ENCODE peak calls at places on chromosomes 13 and 19, in nine cellular contexts. O is tibial nerve, D is psoas muscle, Q is omental fat pad, K is K562, U is uterus, X is mammary epithelial cell, A is RWPE1, Y is brain microvascular endothelial cell. I is an unnamed sample.

GRCh38 chr13:91546865-91547264 is 148.4 kb downstream of the GPC5 start:
- DNase-seq in X (no peak), U (no peak), Y (no peak), D (no peak), K (no peak), A (no peak), Q (no peak), O (no peak), I (no peak)

GRCh38 chr13:33763021-33763420 is 54.9 kb upstream of the RFC3 start:
- DNase-seq in D (no peak), U (no peak), K (no peak), O (no peak), X (no peak), Q (no peak), Y (no peak), A (no peak), I (no peak)

GRCh38 chr13:37617162-37617561 is 18.6 kb upstream of the POSTN start:
- DNase-seq in Q (no peak), K (no peak), O (no peak), D (no peak), Y (peak; percentile 90), A (no peak), U (no peak), X (peak; percentile 24), I (no peak)

GRCh38 chr13:113186061-113186900 is 22.2 kb downstream of the PCID2 start:
- DNase-seq in X (no peak), U (no peak), Y (peak; percentile 31), O (no peak), Q (no peak), K (no peak), A (no peak), D (no peak), I (no peak)

GRCh38 chr19:38455031-38455430 is 21.5 kb downstream of the RYR1 start:
- DNase-seq in Q (no peak), X (no peak), K (no peak), Y (peak; percentile 1), A (no peak), U (no peak), D (no peak), O (no peak), I (no peak)

GRCh38 chr13:21395953-21396352 is 63.1 kb downstream of the ZDHHC20 start:
- DNase-seq in U (no peak), Y (no peak), A (no peak), O (no peak), Q (no peak), K (no peak), D (no peak), X (no peak), I (no peak)

GRCh38 chr13:76852991-76853390 is 33.2 kb downstream of the KCTD12 start:
- DNase-seq in U (peak; percentile 16), X (peak; percentile 92), A (peak; percentile 51), K (no peak), Q (no peak), O (no peak), D (no peak), Y (peak; percentile 14), I (no peak)

GRCh38 chr19:34241513-34242337 is 12.6 kb upstream of the GARRE1 start:
- DNase-seq in X (no peak), K (no peak), Y (no peak), A (no peak), O (no peak), U (no peak), D (peak; percentile 57), Q (no peak), I (no peak)

GRCh38 chr19:17107546-17108452 is 32.2 kb downstream of the MYO9B start:
- DNase-seq in O (peak; percentile 51), D (peak; percentile 92), K (no peak), Y (peak; percentile 95), X (peak; percentile 98), A (peak; percentile 99), Q (peak; percentile 86), U (peak; percentile 95), I (peak; percentile 89)

GRCh38 chr13:44368062-44368591 is 5.5 kb upstream of the SERP2 start:
- DNase-seq in O (no peak), X (no peak), A (no peak), Q (no peak), D (no peak), U (no peak), K (peak; percentile 22), Y (no peak), I (no peak)

GRCh38 chr13:81017525-81018152 is 676.7 kb upstream of the SPRY2 start:
- DNase-seq in A (peak; percentile 26), U (no peak), K (peak; percentile 6), X (peak; percentile 12), D (no peak), Y (no peak), Q (no peak), O (no peak), I (no peak)

GRCh38 chr13:51832471-51833152 is 12.4 kb downstream of the TMEM272 start:
- DNase-seq in D (no peak), K (no peak), Y (no peak), X (no peak), U (no peak), Q (no peak), A (no peak), O (peak; percentile 39), I (no peak)

GRCh38 chr13:35923347-35923746 is 207.8 kb downstream of the DCLK1 start:
- DNase-seq in Q (no peak), X (peak; percentile 45), K (no peak), Y (peak; percentile 78), O (no peak), D (no peak), A (peak; percentile 64), U (no peak), I (no peak)

GRCh38 chr19:38020331-38020730 is 113.3 kb downstream of the SIPA1L3 start:
- DNase-seq in Y (no peak), O (no peak), K (no peak), D (no peak), X (no peak), U (no peak), Q (no peak), A (no peak), I (no peak)

DNA sequence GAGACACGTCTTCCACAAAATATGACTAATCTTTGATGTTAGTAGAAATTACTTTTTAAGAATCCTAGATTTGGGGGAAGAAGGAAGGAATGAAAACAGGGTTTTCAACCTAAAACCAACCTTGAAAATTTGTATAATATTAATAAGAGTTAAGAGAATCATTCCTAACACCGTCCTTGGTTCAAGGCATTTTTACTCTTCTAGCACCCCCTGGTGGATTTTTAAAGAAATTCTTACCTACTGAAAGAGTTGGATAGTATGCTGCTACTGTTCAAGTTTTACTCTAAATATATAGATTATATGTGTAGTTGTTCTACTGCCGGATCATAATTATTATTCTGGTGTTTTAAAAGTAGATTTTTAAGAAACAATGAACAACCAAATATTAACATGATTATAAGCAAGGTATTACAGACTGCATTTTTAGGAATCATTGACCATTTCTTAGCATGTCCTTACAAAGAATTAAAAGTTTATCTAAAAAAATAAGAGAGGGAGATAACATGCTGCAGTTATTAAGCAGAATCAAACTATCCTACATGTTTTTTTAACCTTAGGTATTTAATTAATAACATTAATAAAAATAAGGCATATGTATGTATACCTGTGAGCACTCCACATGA is 7.4 kb upstream of the SLITRK6 start:
- DNase-seq in D (no peak), K (peak; percentile 6), X (peak; percentile 21), U (no peak), O (no peak), A (peak; percentile 27), Y (no peak), Q (no peak), I (no peak)
- TF ChIP-seq CTCF in D (peak; percentile 41), K (no peak), X (peak; percentile 61), U (no peak), O (peak; percentile 48), A (peak; percentile 62), Y (peak; percentile 35), Q (no peak), I (peak; percentile 84)

DNA sequence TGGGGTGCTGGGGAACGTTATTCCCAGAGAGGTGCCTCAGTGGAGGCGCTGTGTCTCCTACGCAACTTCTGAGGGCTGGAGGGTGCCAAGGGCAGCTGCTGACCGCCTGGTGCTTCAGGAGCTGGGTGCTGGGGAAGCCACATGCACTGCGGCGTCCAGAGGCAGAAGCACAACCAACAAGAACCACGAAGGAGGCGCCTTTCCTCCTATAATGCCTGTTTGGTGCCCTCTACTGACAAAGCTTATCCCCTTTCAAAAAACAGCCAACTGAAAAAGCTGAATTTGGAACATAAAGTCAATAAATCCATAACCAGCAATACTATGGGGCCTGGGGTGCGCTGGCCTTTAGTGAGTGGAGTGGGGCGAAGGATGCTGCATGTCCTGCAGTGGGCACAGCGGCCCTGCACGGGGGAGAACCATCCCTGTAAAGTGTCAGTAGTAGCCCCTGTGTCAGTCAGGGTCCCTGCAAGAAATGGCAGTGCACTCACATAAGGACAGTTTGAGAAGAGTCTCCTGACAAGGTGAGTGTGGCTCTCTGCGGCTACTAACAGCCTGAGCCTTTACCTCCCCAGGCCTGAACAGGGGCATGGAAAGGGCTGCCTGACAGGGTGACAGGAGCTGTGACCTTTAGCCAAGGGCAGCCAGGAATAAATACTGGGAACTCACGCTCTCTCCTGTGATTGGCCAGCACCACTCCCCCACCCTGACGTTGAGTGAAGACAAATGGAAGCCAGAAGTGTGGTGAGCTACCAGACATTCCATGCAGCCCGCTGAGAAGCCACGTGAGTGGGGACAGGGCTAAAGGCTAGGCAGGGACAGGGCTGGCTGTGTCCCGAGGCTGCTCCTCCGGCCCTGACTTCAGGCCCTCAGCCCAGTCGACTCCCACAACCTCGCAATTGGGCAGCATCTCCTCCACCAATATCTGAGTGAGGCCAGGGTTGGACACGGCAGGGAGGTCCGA is 4.5 kb upstream of the B3GNT8 start:
- DNase-seq in X (peak; percentile 25), K (no peak), Q (no peak), A (peak; percentile 14), U (no peak), O (no peak), D (peak; percentile 68), Y (peak; percentile 33), I (no peak)
- TF ChIP-seq CTCF in X (peak; percentile 51), K (peak; percentile 62), Q (no peak), A (no peak), U (no peak), O (no peak), D (peak; percentile 40), Y (peak; percentile 62), I (no peak)

GRCh38 chr13:62280590-62280989 is 864.9 kb upstream of the PCDH20 start:
- DNase-seq in Y (no peak), U (no peak), K (no peak), X (no peak), A (no peak), O (no peak), D (no peak), Q (no peak), I (no peak)

GRCh38 chr13:62278271-62278670 is 862.6 kb upstream of the PCDH20 start:
- DNase-seq in X (no peak), Y (no peak), Q (no peak), K (no peak), D (no peak), A (no peak), U (no peak), O (no peak), I (no peak)
- TF ChIP-seq CTCF in X (no peak), Y (no peak), Q (no peak), K (no peak), D (no peak), A (no peak), U (no peak), O (no peak), I (no peak)

GRCh38 chr19:45161715-45162463 is 1.1 kb upstream of the NKPD1 start:
- DNase-seq in D (peak; percentile 76), X (no peak), U (no peak), Q (no peak), K (peak; percentile 54), Y (no peak), A (no peak), O (no peak), I (no peak)
- TF ChIP-seq CTCF in D (peak; percentile 44), X (peak; percentile 52), U (peak; percentile 6), Q (no peak), K (peak; percentile 82), Y (peak; percentile 90), A (no peak), O (no peak), I (peak; percentile 51)

I was measured in prostate gland.